ENCODE peak calls at places on chromosomes 12 and 14, in nine cellular contexts. O, T, K, A, Q, S, U, L and C are unnamed samples.

GRCh38 chr12:66107451-66107915 is 23.1 kb downstream of the LLPH start:
- DNase-seq in Q (peak; percentile 27), T (peak; percentile 74), K (peak; percentile 56), S (no peak), O (peak; percentile 95), U (peak; percentile 98), L (peak; percentile 95), A (peak; percentile 93), C (peak; percentile 59)

GRCh38 chr12:5088586-5089264 is 45.0 kb downstream of the KCNA5 start:
- DNase-seq in T (no peak), U (no peak), A (peak; percentile 8), Q (peak; percentile 18), O (peak; percentile 78), K (no peak), S (no peak), L (no peak), C (no peak)

GRCh38 chr12:105393586-105393985 is 63.1 kb downstream of the C12orf75 start:
- DNase-seq in T (no peak), Q (no peak), U (no peak), L (no peak), O (peak; percentile 27), K (no peak), A (peak; percentile 27), S (no peak), C (no peak)

GRCh38 chr14:53696217-53696965 is 260.2 kb downstream of the BMP4 start:
- DNase-seq in K (no peak), L (no peak), Q (no peak), A (peak; percentile 54), S (no peak), U (no peak), O (peak; percentile 26), T (no peak), C (no peak)

GRCh38 chr14:101232340-101233015 is 328.8 kb upstream of the DIO3 start:
- DNase-seq in T (no peak), A (no peak), K (no peak), Q (no peak), L (no peak), S (no peak), O (no peak), U (no peak), C (no peak)

GRCh38 chr12:14961466-14962155 is at the start of gene ARHGDIB:
- DNase-seq in K (peak; percentile 33), S (no peak), L (peak; percentile 98), T (no peak), Q (no peak), O (no peak), U (peak; percentile 34), A (no peak), C (no peak)

GRCh38 chr12:124914392-124915248 is at the start of gene UBC:
- DNase-seq in A (peak; percentile 90), T (peak; percentile 78), K (peak; percentile 94), S (peak; percentile 87), Q (peak; percentile 91), U (peak; percentile 95), O (peak; percentile 95), L (peak; percentile 88), C (peak; percentile 92)

GRCh38 chr12:68334136-68334535 is 2.0 kb upstream of the MDM1 start:
- DNase-seq in A (no peak), Q (no peak), U (peak; percentile 41), K (no peak), L (no peak), T (no peak), S (no peak), O (no peak), C (no peak)

GRCh38 chr14:75069811-75070145 is 337 bp downstream of the ZC2HC1C start:
- DNase-seq in L (no peak), T (no peak), O (no peak), K (no peak), A (no peak), Q (no peak), S (no peak), U (peak; percentile 82), C (no peak)

GRCh38 chr14:64929003-64929337 is 13.6 kb downstream of the GPX2 start:
- DNase-seq in S (no peak), K (no peak), U (no peak), Q (no peak), T (no peak), O (no peak), A (no peak), L (no peak), C (no peak)

GRCh38 chr14:101444116-101444515 is 117.2 kb upstream of the DIO3 start:
- DNase-seq in L (no peak), Q (no peak), O (peak; percentile 11), A (peak; percentile 54), K (no peak), S (no peak), T (no peak), U (no peak), C (no peak)

GRCh38 chr14:72126561-72126960 is 194.3 kb downstream of the RGS6 start:
- DNase-seq in T (no peak), L (no peak), O (no peak), A (no peak), U (no peak), Q (no peak), S (no peak), K (no peak), C (no peak)

GRCh38 chr12:71742998-71743397 is 11.7 kb upstream of the RAB21 start:
- DNase-seq in K (no peak), Q (no peak), S (no peak), U (no peak), T (no peak), A (no peak), L (no peak), O (no peak), C (no peak)